ENCODE peak calls at places on chromosomes 16 and 17, in seven cellular contexts. C is left cardiac atrium; X is activated naive CD8-positive, alpha-beta T cell treated with anti-CD3 and anti-CD28 coated beads for 36 hours; T is Right ventricle myocardium inferior; F is endothelial cell; E is mucosa of gallbladder; I is central memory CD4-positive, alpha-beta T cell. K is an unnamed sample.

GRCh38 chr17:42182927-42183734 is 2.1 kb downstream of the HCRT start:
- DNase-seq in F (no peak), C (no peak), I (no peak), X (no peak), T (no peak), E (no peak), K (no peak)

GRCh38 chr17:3678095-3678820 is 9.6 kb downstream of the EMC6 start:
- DNase-seq in E (no peak), T (peak; percentile 60), I (no peak), F (no peak), C (no peak), X (no peak), K (no peak)

GRCh38 chr17:57001541-57001940 is 23.6 kb downstream of the SCPEP1 start:
- DNase-seq in X (no peak), I (no peak), F (no peak), T (no peak), E (no peak), C (no peak), K (no peak)

GRCh38 chr16:50436271-50436670 is 67.5 kb upstream of the BRD7 start:
- DNase-seq in T (no peak), C (no peak), X (no peak), E (no peak), I (no peak), F (no peak), K (no peak)

GRCh38 chr17:65463242-65463641 is 98.2 kb downstream of the AXIN2 start:
- DNase-seq in T (peak; percentile 85), C (peak; percentile 87), E (peak; percentile 34), F (no peak), I (no peak), X (no peak), K (no peak)

GRCh38 chr17:51487947-51488346 is 227.6 kb downstream of the UTP18 start:
- DNase-seq in T (no peak), C (no peak), I (no peak), E (no peak), F (peak; percentile 5), X (peak; percentile 18), K (no peak)

GRCh38 chr16:4597174-4597573 is 17.5 kb downstream of the UBALD1 start:
- DNase-seq in I (no peak), F (no peak), C (no peak), E (peak; percentile 50), T (no peak), X (no peak), K (no peak)

GRCh38 chr16:15778999-15779614 is 77.7 kb downstream of the MYH11 start:
- DNase-seq in X (no peak), F (no peak), T (no peak), I (no peak), E (no peak), C (no peak), K (no peak)

GRCh38 chr17:79011451-79012147 is 2.0 kb upstream of the CANT1 start:
- DNase-seq in F (no peak), X (no peak), C (peak; percentile 16), E (no peak), T (no peak), I (no peak), K (no peak)

GRCh38 chr16:2879854-2880508 is 3.0 kb upstream of the FLYWCH2 start:
- DNase-seq in I (no peak), F (no peak), C (no peak), T (no peak), X (no peak), E (no peak), K (no peak)

GRCh38 chr17:74354123-74354522 is 7.5 kb downstream of the BTBD17 start:
- DNase-seq in F (peak; percentile 81), X (peak; percentile 74), T (no peak), E (no peak), I (peak; percentile 40), C (peak; percentile 53), K (peak; percentile 43)

GRCh38 chr17:74089869-74090464 is 113.5 kb upstream of the RPL38 start:
- DNase-seq in E (peak; percentile 56), X (peak; percentile 51), I (no peak), C (no peak), T (peak; percentile 76), F (peak; percentile 54), K (peak; percentile 77)

GRCh38 chr17:7222972-7223292 is 3.2 kb downstream of the ACADVL start:
- DNase-seq in I (no peak), C (peak; percentile 20), F (no peak), X (no peak), E (no peak), T (no peak), K (peak; percentile 22)

GRCh38 chr17:65371702-65372101 is 189.7 kb downstream of the AXIN2 start:
- DNase-seq in E (no peak), I (no peak), T (no peak), F (no peak), X (no peak), C (no peak), K (peak; percentile 53)

GRCh38 chr17:40553694-40554534 is 11.4 kb downstream of the CCR7 start:
- DNase-seq in C (peak; percentile 87), T (peak; percentile 89), X (no peak), I (no peak), E (peak; percentile 60), F (no peak), K (no peak)

GRCh38 chr17:42016411-42016831 is 818 bp downstream of the DNAJC7 start:
- DNase-seq in I (no peak), C (no peak), X (no peak), E (no peak), T (no peak), F (no peak), K (no peak)

GRCh38 chr17:74190154-74190553 is 13.3 kb upstream of the RPL38 start:
- DNase-seq in X (no peak), C (no peak), E (no peak), I (no peak), F (no peak), T (no peak), K (no peak)

GRCh38 chr17:8574687-8575086 is 55.8 kb downstream of the MYH10 start:
- DNase-seq in X (no peak), T (no peak), E (no peak), F (no peak), I (no peak), C (peak; percentile 36), K (no peak)

GRCh38 chr17:50613596-50613995 is 21.1 kb upstream of the ABCC3 start:
- DNase-seq in T (no peak), I (no peak), E (no peak), F (no peak), X (no peak), C (no peak), K (no peak)

GRCh38 chr17:36182176-36183000 is 6.0 kb upstream of the TBC1D3B start:
- DNase-seq in T (no peak), I (no peak), C (peak; percentile 40), F (peak; percentile 44), X (no peak), E (no peak), K (peak; percentile 39)

GRCh38 chr17:31434404-31435050 is 43.1 kb downstream of the RAB11FIP4 start:
- DNase-seq in F (no peak), C (no peak), I (no peak), E (no peak), X (no peak), T (peak; percentile 7), K (no peak)

GRCh38 chr16:26133401-26133800 is 441.6 kb downstream of the HS3ST4 start:
- DNase-seq in X (no peak), T (no peak), I (no peak), E (no peak), C (no peak), F (no peak), K (no peak)

GRCh38 chr17:34393401-34393800 is 30.4 kb upstream of the CCL1 start:
- DNase-seq in C (no peak), X (no peak), T (no peak), E (no peak), I (no peak), F (no peak), K (no peak)

GRCh38 chr16:21656795-21657768 is 4.7 kb upstream of the IGSF6 start:
- DNase-seq in T (no peak), F (peak; percentile 38), E (no peak), X (no peak), C (no peak), I (peak; percentile 58), K (no peak)

GRCh38 chr17:1055751-1056645 is 59.1 kb downstream of the TIMM22 start:
- DNase-seq in C (peak; percentile 67), X (peak; percentile 44), I (no peak), F (peak; percentile 71), T (peak; percentile 84), E (peak; percentile 57), K (no peak)

GRCh38 chr16:7369181-7369580 is 36.5 kb downstream of the RBFOX1 start:
- DNase-seq in X (no peak), T (no peak), F (no peak), E (no peak), I (no peak), C (no peak), K (no peak)

GRCh38 chr17:37527249-37527851 is 37.7 kb downstream of the DUSP14 start:
- DNase-seq in E (no peak), T (no peak), C (no peak), X (no peak), I (peak; percentile 28), F (peak; percentile 24), K (no peak)

GRCh38 chr17:82287849-82288601 is 14.5 kb upstream of the CSNK1D start:
- DNase-seq in F (no peak), C (peak; percentile 60), E (peak; percentile 90), X (no peak), T (peak; percentile 83), I (no peak), K (peak; percentile 96)

GRCh38 chr16:76345093-76345735 is 68.0 kb downstream of the CNTNAP4 start:
- DNase-seq in E (peak; percentile 16), I (no peak), T (peak; percentile 64), C (peak; percentile 77), F (no peak), X (no peak), K (peak; percentile 3)

GRCh38 chr17:70405492-70406220 is 236.3 kb downstream of the KCNJ2 start:
- DNase-seq in F (no peak), T (no peak), C (no peak), I (no peak), E (no peak), X (no peak), K (no peak)

GRCh38 chr17:21090889-21091618 is 35.7 kb upstream of the DHRS7B start:
- DNase-seq in T (no peak), I (no peak), C (no peak), X (no peak), E (no peak), F (no peak), K (no peak)

GRCh38 chr17:13520899-13521572 is 80.7 kb downstream of the HS3ST3A1 start:
- DNase-seq in F (no peak), E (no peak), C (no peak), I (no peak), T (no peak), X (no peak), K (no peak)

GRCh38 chr17:79192503-79193500 is 118.2 kb downstream of the ENGASE start:
- DNase-seq in I (no peak), X (peak; percentile 27), T (peak; percentile 62), E (peak; percentile 23), C (peak; percentile 54), F (peak; percentile 89), K (peak; percentile 39)